ENCODE peak calls at places on chromosomes 1 and 21, in four cellular contexts. G is stimulated activated CD8-positive, alpha-beta memory T cell treated with anti-CD3 and anti-CD28 coated beads, Interleukin-12 subunit alpha, Interleukin-12 subunit beta, amount 100 ng/mL, for 1 hour; O is neural crest cell; T is ureter. W is an unnamed sample.

GRCh38 chr1:47568763-47569162 is 130.9 kb downstream of the FOXD2 start:
- DNase-seq in T (no peak), G (no peak), O (no peak), W (no peak)

GRCh38 chr1:93989601-93990000 is 80.4 kb upstream of the GCLM start:
- DNase-seq in O (no peak), G (no peak), T (no peak), W (no peak)

GRCh38 chr21:14270631-14271030 is 54.7 kb downstream of the RBM11 start:
- DNase-seq in O (no peak), T (no peak), G (no peak), W (no peak)

GRCh38 chr1:230002164-230002803 is 64.8 kb upstream of the GALNT2 start:
- DNase-seq in G (no peak), O (no peak), T (no peak), W (no peak)

GRCh38 chr1:37793773-37794371 is at the start of gene MANEAL:
- DNase-seq in O (peak), T (no peak), G (no peak), W (peak)

GRCh38 chr1:115373305-115373704 is 35.3 kb upstream of the NGF start:
- DNase-seq in T (no peak), O (no peak), G (no peak), W (peak)

GRCh38 chr1:116852910-116853309 is 56.8 kb upstream of the PTGFRN start:
- DNase-seq in G (no peak), T (no peak), O (no peak), W (no peak)

GRCh38 chr1:196372896-196373536 is 235.2 kb downstream of the KCNT2 start:
- DNase-seq in O (no peak), T (no peak), G (no peak), W (peak)

GRCh38 chr21:38839683-38840286 is 34.1 kb downstream of the ETS2 start:
- DNase-seq in T (no peak), O (no peak), G (no peak), W (no peak)

GRCh38 chr21:25710550-25710949 is 24.2 kb downstream of the ATP5PF start:
- DNase-seq in O (no peak), T (no peak), G (no peak), W (no peak)

GRCh38 chr1:173474097-173474779 is 2.9 kb upstream of the PRDX6 start:
- DNase-seq in O (no peak), T (no peak), G (no peak), W (no peak)

GRCh38 chr21:37458669-37459276 is 92.2 kb downstream of the DYRK1A start:
- DNase-seq in O (no peak), G (no peak), T (no peak), W (no peak)

GRCh38 chr1:151512801-151513625 is 1.8 kb downstream of the CGN start:
- DNase-seq in O (no peak), T (peak), G (no peak), W (no peak)

GRCh38 chr1:59596432-59596831 is 218.3 kb upstream of the HOOK1 start:
- DNase-seq in T (no peak), O (no peak), G (no peak), W (no peak)

GRCh38 chr1:51861669-51862068 is 16.9 kb downstream of the NRDC start:
- DNase-seq in T (no peak), G (no peak), O (no peak), W (no peak)

GRCh38 chr1:70486676-70487470 is 75.8 kb downstream of the CTH start:
- DNase-seq in O (no peak), G (no peak), T (no peak), W (no peak)

GRCh38 chr1:180949616-180950000 is 36.9 kb downstream of the KIAA1614 start:
- DNase-seq in O (no peak), T (no peak), G (no peak), W (no peak)

GRCh38 chr1:206954616-206955342 is 8.5 kb upstream of the PIGR start:
- DNase-seq in T (no peak), O (no peak), G (no peak), W (no peak)

GRCh38 chr21:37072239-37072987 is 458 bp downstream of the PIGP start:
- DNase-seq in G (peak), O (no peak), T (no peak), W (no peak)

GRCh38 chr1:18343646-18344045 is 137.1 kb upstream of the KLHDC7A start:
- DNase-seq in O (no peak), G (no peak), T (no peak), W (no peak)

GRCh38 chr1:11434506-11434905 is 44.4 kb upstream of the DISP3 start:
- DNase-seq in G (no peak), T (no peak), O (no peak), W (no peak)

GRCh38 chr1:227728059-227728891 is 6.8 kb downstream of the JMJD4 start:
- DNase-seq in T (peak), O (peak), G (peak), W (no peak)

GRCh38 chr1:34681481-34682451 is 73.1 kb upstream of the GJB5 start:
- DNase-seq in G (peak), O (peak), T (peak), W (peak)

GRCh38 chr1:181179980-181180964 is 91.8 kb downstream of the IER5 start:
- DNase-seq in T (peak), O (peak), G (no peak), W (no peak)

GRCh38 chr1:190258003-190258402 is 219.7 kb downstream of the BRINP3 start:
- DNase-seq in G (no peak), O (no peak), T (no peak), W (no peak)

GRCh38 chr1:71650126-71650525 is 569.3 kb upstream of the ZRANB2 start:
- DNase-seq in O (no peak), G (no peak), T (no peak), W (no peak)

GRCh38 chr1:8349473-8349865 is 31.6 kb downstream of the SLC45A1 start:
- DNase-seq in G (no peak), T (no peak), O (no peak), W (no peak)

GRCh38 chr1:164591858-164592257 is 32.9 kb downstream of the PBX1 start:
- DNase-seq in O (no peak), T (no peak), G (no peak), W (no peak)

GRCh38 chr1:50213505-50213904 is 104.8 kb downstream of the ELAVL4 start:
- DNase-seq in O (no peak), T (no peak), G (no peak), W (no peak)

GRCh38 chr1:159214149-159214760 is 9.6 kb downstream of the ACKR1 start:
- DNase-seq in T (no peak), G (peak), O (peak), W (peak)

GRCh38 chr1:169102567-169102966 is 3.9 kb upstream of the ATP1B1 start:
- DNase-seq in T (no peak), G (no peak), O (no peak), W (no peak)

GRCh38 chr1:151823175-151823574 is 8.4 kb downstream of the RORC start:
- DNase-seq in T (no peak), G (no peak), O (no peak), W (no peak)

GRCh38 chr1:149846042-149846441 is 53.3 kb upstream of the BOLA1 start:
- DNase-seq in T (no peak), O (no peak), G (no peak), W (no peak)